ENCODE peak calls at places on chromosome 11, in nine cellular contexts. X, A, B, S, T, K, Z, G and I are unnamed samples.

GRCh38 chr11:79209540-79210266 is 231.1 kb downstream of the TENM4 start:
- DNase-seq in K (peak; percentile 11), A (no peak), T (no peak), X (no peak), G (no peak), S (no peak), B (no peak), Z (no peak), I (no peak)

GRCh38 chr11:86551693-86552092 is 120.7 kb downstream of the ME3 start:
- DNase-seq in B (no peak), Z (no peak), X (no peak), S (no peak), G (no peak), T (no peak), A (no peak), K (no peak), I (no peak)

GRCh38 chr11:126410649-126411048 is 55.2 kb downstream of the ST3GAL4 start:
- DNase-seq in G (peak; percentile 54), S (no peak), X (no peak), A (no peak), Z (no peak), K (peak; percentile 51), B (no peak), T (no peak), I (no peak)

GRCh38 chr11:92340839-92341238 is 116.2 kb downstream of the FAT3 start:
- DNase-seq in B (no peak), G (no peak), K (no peak), S (no peak), Z (peak; percentile 43), T (no peak), X (no peak), A (no peak), I (no peak)

GRCh38 chr11:117984471-117984870 is 1.7 kb upstream of the IL10RA start:
- DNase-seq in A (no peak), X (no peak), B (no peak), G (no peak), S (no peak), T (no peak), K (no peak), Z (no peak), I (no peak)

GRCh38 chr11:3849297-3849874 is 6.1 kb upstream of the STIM1 start:
- DNase-seq in Z (peak; percentile 40), G (no peak), S (no peak), T (no peak), A (peak; percentile 53), B (peak; percentile 34), K (peak; percentile 34), X (no peak), I (no peak)

GRCh38 chr11:40029406-40029805 is 1430.0 kb downstream of the LRRC4C start:
- DNase-seq in G (no peak), K (no peak), B (no peak), A (no peak), Z (no peak), X (no peak), S (no peak), T (no peak), I (no peak)

GRCh38 chr11:128204898-128205297 is 382.5 kb downstream of the ETS1 start:
- DNase-seq in S (no peak), K (no peak), T (no peak), X (no peak), B (no peak), Z (no peak), G (no peak), A (no peak), I (no peak)

GRCh38 chr11:15852179-15852578 is 504.2 kb downstream of the SOX6 start:
- DNase-seq in X (peak; percentile 44), T (no peak), K (no peak), Z (peak; percentile 27), B (no peak), A (no peak), G (no peak), S (no peak), I (no peak)
- H3K27ac ChIP-seq in X (no peak overlapping the region), T (no peak overlapping the region), K (no peak overlapping the region), Z (no peak overlapping the region), B (no peak overlapping the region), A (no peak overlapping the region), G (no peak overlapping the region), S (no peak overlapping the region), I (no peak overlapping the region)

GRCh38 chr11:60830478-60831142 is 11.3 kb upstream of the CCDC86 start:
- DNase-seq in K (no peak), T (no peak), S (no peak), X (no peak), B (no peak), Z (no peak), A (no peak), G (no peak), I (no peak)
- H3K27ac ChIP-seq in K (no peak overlapping the region), T (no peak overlapping the region), S (no peak overlapping the region), X (no peak overlapping the region), B (no peak overlapping the region), Z (no peak overlapping the region), A (no peak overlapping the region), G (no peak overlapping the region), I (no peak overlapping the region)

GRCh38 chr11:71999360-71999759 is 651 bp downstream of the IL18BP start:
- DNase-seq in K (peak; percentile 37), Z (no peak), B (no peak), A (no peak), T (no peak), X (no peak), G (no peak), S (no peak), I (no peak)
- H3K27ac ChIP-seq in K (no peak overlapping the region), Z (no peak overlapping the region), B (peak overlapping the region; percentile 65), A (peak overlapping the region; percentile 32), T (peak overlapping the region; percentile 67), X (no peak overlapping the region), G (peak overlapping the region; percentile 47), S (peak overlapping the region; percentile 53), I (peak overlapping the region; percentile 65)

GRCh38 chr11:119793335-119793984 is 64.5 kb upstream of the NECTIN1 start:
- DNase-seq in G (no peak), A (peak; percentile 25), K (no peak), Z (peak; percentile 18), S (no peak), X (peak; percentile 43), B (no peak), T (no peak), I (no peak)

GRCh38 chr11:119794141-119794665 is 65.2 kb upstream of the NECTIN1 start:
- DNase-seq in Z (no peak), B (no peak), X (no peak), K (no peak), T (no peak), S (no peak), A (no peak), G (no peak), I (no peak)

GRCh38 chr11:119795231-119795630 is 66.2 kb upstream of the NECTIN1 start:
- DNase-seq in T (no peak), Z (peak; percentile 94), G (no peak), B (no peak), S (no peak), K (no peak), X (peak; percentile 53), A (peak; percentile 17), I (no peak)

GRCh38 chr11:119796363-119797060 is 67.5 kb upstream of the NECTIN1 start:
- DNase-seq in A (peak; percentile 21), S (no peak), T (no peak), X (no peak), Z (no peak), B (no peak), G (no peak), K (no peak), I (no peak)

DNA sequence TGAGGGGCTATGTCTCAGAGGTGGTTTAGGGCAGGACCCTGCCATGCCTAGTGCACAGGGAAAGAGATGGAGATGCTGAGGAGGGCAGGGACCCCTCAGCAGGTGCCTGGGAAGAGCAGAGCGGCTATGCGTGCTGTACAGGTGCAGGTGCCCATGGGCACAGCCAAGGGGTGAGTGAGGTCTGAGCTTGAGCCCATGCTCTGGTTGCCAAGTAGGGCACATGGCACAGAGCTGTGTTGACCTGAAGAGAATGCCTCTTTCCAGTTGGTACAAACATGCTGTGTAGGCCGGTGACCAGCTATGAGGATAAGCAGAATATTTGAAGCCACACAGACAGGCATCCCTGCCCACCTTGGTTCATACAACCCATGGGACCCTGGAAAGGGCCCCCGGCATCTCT is 65.8 kb upstream of the NECTIN1 start:
- DNase-seq in X (no peak), S (no peak), B (no peak), A (no peak), T (no peak), Z (no peak), G (no peak), K (no peak), I (no peak)
- H3K27ac ChIP-seq in X (no peak overlapping the region), S (no peak overlapping the region), B (no peak overlapping the region), A (no peak overlapping the region), T (no peak overlapping the region), Z (peak overlapping the region; percentile 44), G (no peak overlapping the region), K (no peak overlapping the region), I (no peak overlapping the region)

GRCh38 chr11:94597896-94598295 is 30.7 kb downstream of the PIWIL4 start:
- DNase-seq in S (no peak), B (no peak), A (no peak), Z (no peak), T (no peak), K (no peak), G (no peak), X (no peak), I (no peak)

GRCh38 chr11:94604496-94604895 is 37.3 kb downstream of the PIWIL4 start:
- DNase-seq in S (no peak), A (no peak), K (no peak), B (no peak), Z (no peak), G (no peak), X (no peak), T (no peak), I (no peak)

GRCh38 chr11:94603587-94603986 is 36.4 kb downstream of the PIWIL4 start:
- DNase-seq in K (no peak), S (no peak), Z (no peak), G (no peak), X (no peak), A (no peak), B (no peak), T (no peak), I (no peak)

GRCh38 chr11:94599510-94599909 is 32.3 kb downstream of the PIWIL4 start:
- DNase-seq in G (no peak), X (no peak), A (no peak), B (no peak), Z (no peak), S (no peak), K (peak; percentile 16), T (no peak), I (no peak)

DNA sequence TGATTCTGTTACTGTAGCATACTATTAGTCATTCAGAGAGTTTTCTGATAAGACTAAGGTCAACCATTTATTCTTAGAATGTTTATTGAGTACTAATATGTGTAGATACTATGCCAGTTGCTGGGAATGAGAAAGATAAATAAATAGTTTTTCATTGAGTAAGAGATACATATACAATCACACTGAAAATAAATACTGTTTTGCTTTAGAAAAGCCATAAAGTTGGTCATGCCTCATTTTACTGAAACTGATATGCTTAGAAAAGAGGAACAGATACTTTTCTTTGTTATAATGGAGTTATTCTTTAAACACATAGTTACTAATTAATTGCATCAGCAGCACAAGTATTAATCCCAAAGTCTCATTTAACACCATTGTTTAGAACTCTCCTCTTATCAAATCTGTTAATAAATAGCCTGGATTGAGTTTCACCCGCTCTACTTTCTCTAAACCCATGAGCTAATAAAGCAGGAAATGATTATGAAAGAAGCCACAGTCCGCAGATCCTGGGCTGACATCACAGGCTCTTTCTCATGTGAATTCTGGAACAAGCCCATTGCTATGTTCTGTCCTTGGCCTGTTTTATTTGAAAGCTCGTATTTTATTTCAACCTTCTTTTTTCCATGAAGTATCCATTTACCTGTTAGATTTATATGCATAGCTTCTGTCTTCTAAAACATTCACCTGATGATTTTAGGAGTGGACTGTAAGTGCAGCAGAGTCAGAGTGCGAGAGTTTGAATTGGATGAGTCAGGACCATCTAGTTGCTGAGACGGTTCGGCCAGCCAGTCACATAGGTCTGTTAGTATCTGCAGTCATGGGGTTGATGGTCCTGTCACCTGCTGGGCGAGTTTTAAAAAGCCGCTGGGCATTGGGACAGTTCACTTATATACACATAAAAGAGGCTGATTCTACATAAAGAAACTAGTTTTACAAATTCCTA is 35.5 kb downstream of the PIWIL4 start:
- DNase-seq in A (no peak), B (peak; percentile 2), S (no peak), K (peak; percentile 67), T (no peak), X (peak; percentile 61), G (peak; percentile 61), Z (peak; percentile 89), I (peak; percentile 32)
- H3K27ac ChIP-seq in A (no peak overlapping the region), B (no peak overlapping the region), S (no peak overlapping the region), K (no peak overlapping the region), T (no peak overlapping the region), X (no peak overlapping the region), G (no peak overlapping the region), Z (peak overlapping the region; percentile 17), I (no peak overlapping the region)